ENCODE peak calls at places on chromosomes 7 and 10, in eight cellular contexts. W is thoracic aorta; P is keratinocyte; G is EL; S is Caki2; R is amygdala; N is SW 1271; L is activated T-helper 1 cell treated with anti-CD3 and anti-CD28 coated beads, Interleukin-12 subunit alpha, Interleukin-12 subunit beta, Interleukin-2, Interleukin-4 antibody, amounts not matched to agents 30 ng/mL and 10 ng/mL and 1 ng/mL, durations not matched to agents 14 hours and 24 hours and 36 hours. H is an unnamed sample.

GRCh38 chr7:152050547-152050971 is 25.1 kb downstream of the GALNT11 start:
- DNase-seq in W (no peak), P (no peak), G (no peak), S (no peak), R (no peak), N (no peak), L (no peak), H (no peak)

GRCh38 chr10:114616516-114616915 is 41.6 kb downstream of the ABLIM1 start:
- DNase-seq in W (no peak), P (no peak), G (no peak), S (peak), R (no peak), N (no peak), L (no peak), H (no peak)

GRCh38 chr10:13977861-13978843 is 352.6 kb downstream of the FRMD4A start:
- DNase-seq in W (no peak), P (no peak), G (peak), S (no peak), R (no peak), N (no peak), L (no peak), H (no peak)

GRCh38 chr10:130954326-130954905 is 357.1 kb downstream of the TCERG1L start:
- DNase-seq in W (no peak), P (no peak), G (no peak), S (no peak), R (no peak), N (no peak), L (no peak), H (no peak)

GRCh38 chr10:129774082-129774735 is 189.9 kb downstream of the EBF3 start:
- DNase-seq in W (no peak), P (no peak), G (no peak), S (no peak), R (no peak), N (no peak), L (no peak), H (no peak)

GRCh38 chr10:44183667-44184632 is 200.9 kb downstream of the CXCL12 start:
- DNase-seq in W (no peak), P (no peak), G (peak), S (no peak), R (no peak), N (no peak), L (no peak), H (no peak)

GRCh38 chr7:105306160-105306784 is 82.4 kb downstream of the SRPK2 start:
- DNase-seq in W (no peak), P (no peak), G (no peak), S (peak), R (no peak), N (no peak), L (no peak), H (no peak)

GRCh38 chr7:29332875-29333482 is 138.4 kb downstream of the CHN2 start:
- DNase-seq in W (no peak), P (no peak), G (no peak), S (no peak), R (peak), N (no peak), L (no peak), H (no peak)

GRCh38 chr10:49177391-49178355 is 10.5 kb downstream of the TMEM273 start:
- DNase-seq in W (peak), P (peak), G (peak), S (peak), R (no peak), N (peak), L (peak), H (no peak)

GRCh38 chr7:4809091-4809591 is 33.7 kb downstream of the AP5Z1 start:
- DNase-seq in W (no peak), P (no peak), G (no peak), S (no peak), R (no peak), N (no peak), L (no peak), H (no peak)

GRCh38 chr7:20598479-20599419 is 16.7 kb upstream of the ABCB5 start:
- DNase-seq in W (no peak), P (peak), G (peak), S (peak), R (no peak), N (peak), L (no peak), H (peak)

GRCh38 chr10:109895095-109895818 is 28.1 kb downstream of the XPNPEP1 start:
- DNase-seq in W (peak), P (no peak), G (peak), S (peak), R (no peak), N (no peak), L (no peak), H (no peak)

GRCh38 chr10:86579883-86580548 is 58.4 kb upstream of the WAPL start:
- DNase-seq in W (no peak), P (no peak), G (no peak), S (no peak), R (peak), N (no peak), L (no peak), H (no peak)

GRCh38 chr7:31982962-31983361 is 87.2 kb downstream of the PDE1C start:
- DNase-seq in W (no peak), P (no peak), G (no peak), S (no peak), R (no peak), N (no peak), L (no peak), H (no peak)

GRCh38 chr10:133150656-133151055 is 9.4 kb upstream of the KNDC1 start:
- DNase-seq in W (no peak), P (no peak), G (no peak), S (no peak), R (no peak), N (no peak), L (no peak), H (no peak)

GRCh38 chr10:14384096-14384730 is 53.5 kb upstream of the FRMD4A start:
- DNase-seq in W (no peak), P (no peak), G (no peak), S (no peak), R (no peak), N (no peak), L (no peak), H (no peak)

GRCh38 chr7:128178611-128179010 is 62.5 kb upstream of the LEP start:
- DNase-seq in W (no peak), P (no peak), G (no peak), S (no peak), R (no peak), N (no peak), L (no peak), H (no peak)

GRCh38 chr10:110400173-110400947 is 95.6 kb upstream of the SMNDC1 start:
- DNase-seq in W (no peak), P (no peak), G (no peak), S (no peak), R (no peak), N (no peak), L (no peak), H (no peak)

GRCh38 chr10:96259150-96259549 is 12.2 kb downstream of the BLNK start:
- DNase-seq in W (no peak), P (no peak), G (no peak), S (no peak), R (no peak), N (no peak), L (no peak), H (no peak)

GRCh38 chr7:50926049-50926448 is 143.4 kb upstream of the GRB10 start:
- DNase-seq in W (no peak), P (no peak), G (no peak), S (no peak), R (no peak), N (no peak), L (no peak), H (no peak)

H was measured in glomerular endothelial cell.